ENCODE peak calls at places on chromosomes 2 and 18, in seven cellular contexts. One of them, this sample, is unnamed.

GRCh38 chr18:74468547-74469014 is 11.5 kb upstream of the DIPK1C start:
- DNase-seq in hepatic stellate cell: no peak
- DNase-seq in psoas muscle: no peak
- DNase-seq in RWPE2: no peak
- DNase-seq in EH: no peak
- DNase-seq in activated CD4-positive, alpha-beta T cell treated with anti-CD3 and anti-CD28 coated beads for 48 hours: no peak
- DNase-seq in RWPE1: peak
- DNase-seq in this sample: peak

GRCh38 chr2:176461098-176461497 is 191.9 kb downstream of the MTX2 start:
- DNase-seq in hepatic stellate cell: no peak
- DNase-seq in psoas muscle: no peak
- DNase-seq in RWPE2: no peak
- DNase-seq in EH: peak
- DNase-seq in activated CD4-positive, alpha-beta T cell treated with anti-CD3 and anti-CD28 coated beads for 48 hours: no peak
- DNase-seq in RWPE1: no peak
- DNase-seq in this sample: no peak

GRCh38 chr2:240458900-240459391 is 23.5 kb downstream of the GPC1 start:
- DNase-seq in hepatic stellate cell: no peak
- DNase-seq in psoas muscle: peak
- DNase-seq in RWPE2: peak
- DNase-seq in EH: no peak
- DNase-seq in activated CD4-positive, alpha-beta T cell treated with anti-CD3 and anti-CD28 coated beads for 48 hours: no peak
- DNase-seq in RWPE1: no peak
- DNase-seq in this sample: no peak

GRCh38 chr18:57959278-57959677 is 84.7 kb upstream of the NEDD4L start:
- DNase-seq in hepatic stellate cell: peak
- DNase-seq in psoas muscle: no peak
- DNase-seq in RWPE2: no peak
- DNase-seq in EH: peak
- DNase-seq in activated CD4-positive, alpha-beta T cell treated with anti-CD3 and anti-CD28 coated beads for 48 hours: peak
- DNase-seq in RWPE1: peak
- DNase-seq in this sample: peak

GRCh38 chr18:77101410-77102245 is 31.0 kb downstream of the MBP start:
- DNase-seq in hepatic stellate cell: peak
- DNase-seq in psoas muscle: peak
- DNase-seq in RWPE2: peak
- DNase-seq in EH: peak
- DNase-seq in activated CD4-positive, alpha-beta T cell treated with anti-CD3 and anti-CD28 coated beads for 48 hours: peak
- DNase-seq in RWPE1: peak
- DNase-seq in this sample: peak

GRCh38 chr2:71923143-71923525 is 224.5 kb downstream of the CYP26B1 start:
- DNase-seq in hepatic stellate cell: no peak
- DNase-seq in psoas muscle: no peak
- DNase-seq in RWPE2: no peak
- DNase-seq in EH: peak
- DNase-seq in activated CD4-positive, alpha-beta T cell treated with anti-CD3 and anti-CD28 coated beads for 48 hours: no peak
- DNase-seq in RWPE1: no peak
- DNase-seq in this sample: no peak

GRCh38 chr18:9428301-9428706 is 47.0 kb upstream of the RALBP1 start:
- DNase-seq in hepatic stellate cell: no peak
- DNase-seq in psoas muscle: peak
- DNase-seq in RWPE2: no peak
- DNase-seq in EH: no peak
- DNase-seq in activated CD4-positive, alpha-beta T cell treated with anti-CD3 and anti-CD28 coated beads for 48 hours: no peak
- DNase-seq in RWPE1: no peak
- DNase-seq in this sample: no peak

GRCh38 chr2:27730980-27731691 is 40.4 kb upstream of the MRPL33 start:
- DNase-seq in hepatic stellate cell: no peak
- DNase-seq in psoas muscle: no peak
- DNase-seq in RWPE2: no peak
- DNase-seq in EH: no peak
- DNase-seq in activated CD4-positive, alpha-beta T cell treated with anti-CD3 and anti-CD28 coated beads for 48 hours: no peak
- DNase-seq in RWPE1: no peak
- DNase-seq in this sample: no peak

GRCh38 chr2:99837103-99837591 is 305.2 kb downstream of the AFF3 start:
- DNase-seq in hepatic stellate cell: no peak
- DNase-seq in psoas muscle: no peak
- DNase-seq in RWPE2: no peak
- DNase-seq in EH: no peak
- DNase-seq in activated CD4-positive, alpha-beta T cell treated with anti-CD3 and anti-CD28 coated beads for 48 hours: no peak
- DNase-seq in RWPE1: no peak
- DNase-seq in this sample: no peak

GRCh38 chr18:79197531-79197930 is 128.3 kb downstream of the ATP9B start:
- DNase-seq in hepatic stellate cell: no peak
- DNase-seq in psoas muscle: no peak
- DNase-seq in RWPE2: no peak
- DNase-seq in EH: no peak
- DNase-seq in activated CD4-positive, alpha-beta T cell treated with anti-CD3 and anti-CD28 coated beads for 48 hours: no peak
- DNase-seq in RWPE1: no peak
- DNase-seq in this sample: no peak

GRCh38 chr18:7958897-7959146 is 391.7 kb downstream of the PTPRM start:
- DNase-seq in hepatic stellate cell: no peak
- DNase-seq in psoas muscle: no peak
- DNase-seq in RWPE2: no peak
- DNase-seq in EH: no peak
- DNase-seq in activated CD4-positive, alpha-beta T cell treated with anti-CD3 and anti-CD28 coated beads for 48 hours: no peak
- DNase-seq in RWPE1: no peak
- DNase-seq in this sample: no peak

GRCh38 chr2:231926761-231927565 is 767 bp upstream of the NPPC start:
- DNase-seq in hepatic stellate cell: no peak
- DNase-seq in psoas muscle: no peak
- DNase-seq in RWPE2: peak
- DNase-seq in EH: no peak
- DNase-seq in activated CD4-positive, alpha-beta T cell treated with anti-CD3 and anti-CD28 coated beads for 48 hours: peak
- DNase-seq in RWPE1: peak
- DNase-seq in this sample: no peak

GRCh38 chr2:99104006-99104405 is 37.5 kb upstream of the C2orf15 start:
- DNase-seq in hepatic stellate cell: no peak
- DNase-seq in psoas muscle: no peak
- DNase-seq in RWPE2: no peak
- DNase-seq in EH: no peak
- DNase-seq in activated CD4-positive, alpha-beta T cell treated with anti-CD3 and anti-CD28 coated beads for 48 hours: no peak
- DNase-seq in RWPE1: no peak
- DNase-seq in this sample: no peak

GRCh38 chr2:128797937-128798336 is 479.3 kb upstream of the HS6ST1 start:
- DNase-seq in hepatic stellate cell: no peak
- DNase-seq in psoas muscle: no peak
- DNase-seq in RWPE2: no peak
- DNase-seq in EH: no peak
- DNase-seq in activated CD4-positive, alpha-beta T cell treated with anti-CD3 and anti-CD28 coated beads for 48 hours: no peak
- DNase-seq in RWPE1: no peak
- DNase-seq in this sample: no peak

GRCh38 chr2:239471011-239471792 is 70.4 kb upstream of the HDAC4 start:
- DNase-seq in hepatic stellate cell: no peak
- DNase-seq in psoas muscle: no peak
- DNase-seq in RWPE2: no peak
- DNase-seq in EH: no peak
- DNase-seq in activated CD4-positive, alpha-beta T cell treated with anti-CD3 and anti-CD28 coated beads for 48 hours: no peak
- DNase-seq in RWPE1: no peak
- DNase-seq in this sample: no peak

GRCh38 chr2:156147594-156148330 is 184.8 kb downstream of the NR4A2 start:
- DNase-seq in hepatic stellate cell: no peak
- DNase-seq in psoas muscle: no peak
- DNase-seq in RWPE2: no peak
- DNase-seq in EH: no peak
- DNase-seq in activated CD4-positive, alpha-beta T cell treated with anti-CD3 and anti-CD28 coated beads for 48 hours: no peak
- DNase-seq in RWPE1: peak
- DNase-seq in this sample: no peak

GRCh38 chr2:110114007-110114591 is 1.5 kb downstream of the MALL start:
- DNase-seq in hepatic stellate cell: no peak
- DNase-seq in psoas muscle: no peak
- DNase-seq in RWPE2: peak
- DNase-seq in EH: peak
- DNase-seq in activated CD4-positive, alpha-beta T cell treated with anti-CD3 and anti-CD28 coated beads for 48 hours: peak
- DNase-seq in RWPE1: peak
- DNase-seq in this sample: no peak

GRCh38 chr2:64311191-64311910 is 142.6 kb upstream of the LGALSL start:
- DNase-seq in hepatic stellate cell: no peak
- DNase-seq in psoas muscle: no peak
- DNase-seq in RWPE2: no peak
- DNase-seq in EH: no peak
- DNase-seq in activated CD4-positive, alpha-beta T cell treated with anti-CD3 and anti-CD28 coated beads for 48 hours: no peak
- DNase-seq in RWPE1: no peak
- DNase-seq in this sample: no peak

GRCh38 chr18:79478484-79479113 is 82.9 kb downstream of the NFATC1 start:
- DNase-seq in hepatic stellate cell: no peak
- DNase-seq in psoas muscle: peak
- DNase-seq in RWPE2: peak
- DNase-seq in EH: no peak
- DNase-seq in activated CD4-positive, alpha-beta T cell treated with anti-CD3 and anti-CD28 coated beads for 48 hours: no peak
- DNase-seq in RWPE1: no peak
- DNase-seq in this sample: no peak

GRCh38 chr18:75456277-75456676 is 28.8 kb upstream of the SMIM21 start:
- DNase-seq in hepatic stellate cell: no peak
- DNase-seq in psoas muscle: no peak
- DNase-seq in RWPE2: no peak
- DNase-seq in EH: peak
- DNase-seq in activated CD4-positive, alpha-beta T cell treated with anti-CD3 and anti-CD28 coated beads for 48 hours: peak
- DNase-seq in RWPE1: no peak
- DNase-seq in this sample: no peak